ENCODE peak calls at places on chromosomes 13 and 19, in six cellular contexts. F is HT-29; B is GM04504; X is HT1080; H is CD4-positive, alpha-beta T cell; N is GM04503. G is an unnamed sample.

GRCh38 chr13:86946734-86947133 is 724.4 kb upstream of the SLITRK5 start:
- DNase-seq in F (no peak), B (no peak), X (peak; percentile 8), H (no peak), N (no peak), G (no peak)

GRCh38 chr13:50340566-50341287 is 325.5 kb downstream of the KCNRG start:
- DNase-seq in F (no peak), B (no peak), X (no peak), H (no peak), N (no peak), G (no peak)

GRCh38 chr19:45469835-45470146 is 2.0 kb downstream of the FOSB start:
- DNase-seq in F (no peak), B (no peak), X (no peak), H (no peak), N (no peak), G (no peak)

GRCh38 chr19:49574206-49574755 is 6.1 kb downstream of the NOSIP start:
- DNase-seq in F (no peak), B (no peak), X (no peak), H (no peak), N (no peak), G (no peak)

GRCh38 chr19:16198363-16198636 is 589 bp downstream of the AP1M1 start:
- DNase-seq in F (no peak), B (no peak), X (no peak), H (no peak), N (no peak), G (no peak)

GRCh38 chr19:8331263-8331840 is 10.1 kb downstream of the RPS28 start:
- DNase-seq in F (no peak), B (no peak), X (no peak), H (no peak), N (no peak), G (no peak)

GRCh38 chr13:48094404-48094780 is 512 bp downstream of the MED4 start:
- DNase-seq in F (peak; percentile 39), B (no peak), X (no peak), H (no peak), N (no peak), G (no peak)

GRCh38 chr19:28607066-28607583 is 605.8 kb downstream of the UQCRFS1 start:
- DNase-seq in F (no peak), B (no peak), X (no peak), H (no peak), N (no peak), G (no peak)

GRCh38 chr19:13896227-13896626 is 9.7 kb downstream of the BRME1 start:
- DNase-seq in F (no peak), B (no peak), X (no peak), H (no peak), N (no peak), G (no peak)

GRCh38 chr19:11887247-11887617 is 350 bp upstream of the ZNF69 start:
- DNase-seq in F (no peak), B (no peak), X (no peak), H (no peak), N (no peak), G (no peak)

GRCh38 chr13:62583466-62583865 is 1167.8 kb upstream of the PCDH20 start:
- DNase-seq in F (no peak), B (no peak), X (no peak), H (no peak), N (no peak), G (no peak)

GRCh38 chr19:53019684-53020083 is 6.0 kb downstream of the ERVV-1 start:
- DNase-seq in F (peak; percentile 16), B (no peak), X (no peak), H (no peak), N (no peak), G (peak; percentile 9)

GRCh38 chr19:38055655-38056521 is 148.9 kb downstream of the SIPA1L3 start:
- DNase-seq in F (no peak), B (no peak), X (no peak), H (no peak), N (no peak), G (no peak)

GRCh38 chr19:7975037-7975436 is 30.4 kb downstream of the ELAVL1 start:
- DNase-seq in F (no peak), B (no peak), X (no peak), H (no peak), N (no peak), G (no peak)

GRCh38 chr13:101291216-101291615 is 125.1 kb downstream of the NALCN start:
- DNase-seq in F (no peak), B (no peak), X (no peak), H (no peak), N (no peak), G (no peak)

GRCh38 chr13:97223711-97224461 is 1.8 kb downstream of the MBNL2 start:
- DNase-seq in F (peak; percentile 95), B (peak; percentile 75), X (peak; percentile 83), H (no peak), N (peak; percentile 76), G (peak; percentile 64)

GRCh38 chr13:75473472-75473871 is 8.5 kb downstream of the TBC1D4 start:
- DNase-seq in F (no peak), B (no peak), X (no peak), H (no peak), N (no peak), G (no peak)

GRCh38 chr13:40352385-40352778 is 314.1 kb downstream of the FOXO1 start:
- DNase-seq in F (no peak), B (no peak), X (no peak), H (no peak), N (no peak), G (no peak)

GRCh38 chr19:44356383-44357111 is at the start of gene ZNF112:
- DNase-seq in F (peak; percentile 98), B (peak; percentile 78), X (peak; percentile 97), H (no peak), N (peak; percentile 73), G (peak; percentile 96)

GRCh38 chr19:14472202-14472961 is 2.8 kb downstream of the PTGER1 start:
- DNase-seq in F (peak; percentile 55), B (no peak), X (no peak), H (peak; percentile 81), N (no peak), G (peak; percentile 70)

GRCh38 chr19:16566161-16566560 is 6.1 kb downstream of the SLC35E1 start:
- DNase-seq in F (no peak), B (no peak), X (no peak), H (peak; percentile 76), N (no peak), G (peak; percentile 55)

GRCh38 chr13:40984670-40985366 is 34.3 kb downstream of the ELF1 start:
- DNase-seq in F (no peak), B (no peak), X (no peak), H (no peak), N (no peak), G (no peak)

GRCh38 chr19:4358709-4359626 is 15.6 kb downstream of the MPND start:
- DNase-seq in F (no peak), B (no peak), X (no peak), H (no peak), N (no peak), G (no peak)

GRCh38 chr19:1158885-1159448 is 15.1 kb downstream of the SBNO2 start:
- DNase-seq in F (no peak), B (no peak), X (no peak), H (no peak), N (no peak), G (no peak)

GRCh38 chr13:106466691-106467405 is 68.6 kb downstream of the EFNB2 start:
- DNase-seq in F (no peak), B (no peak), X (no peak), H (no peak), N (no peak), G (no peak)

GRCh38 chr19:4172861-4173473 is 9.4 kb downstream of the SIRT6 start:
- DNase-seq in F (peak; percentile 48), B (no peak), X (no peak), H (peak; percentile 55), N (no peak), G (peak; percentile 64)

GRCh38 chr13:114077121-114077937 is 55.1 kb downstream of the RASA3 start:
- DNase-seq in F (no peak), B (no peak), X (no peak), H (no peak), N (no peak), G (no peak)

GRCh38 chr19:39246951-39247669 is 1.5 kb downstream of the IFNL4 start:
- DNase-seq in F (no peak), B (no peak), X (no peak), H (no peak), N (no peak), G (no peak)

GRCh38 chr19:48571378-48572162 is 19.6 kb downstream of the SULT2B1 start:
- DNase-seq in F (no peak), B (no peak), X (no peak), H (no peak), N (no peak), G (no peak)

GRCh38 chr19:32876919-32877285 is 7.3 kb upstream of the SLC7A9 start:
- DNase-seq in F (peak; percentile 41), B (peak; percentile 34), X (peak; percentile 58), H (no peak), N (peak; percentile 29), G (no peak)

GRCh38 chr19:32875428-32875827 is 5.9 kb upstream of the SLC7A9 start:
- DNase-seq in F (no peak), B (no peak), X (no peak), H (no peak), N (no peak), G (no peak)

GRCh38 chr13:76600086-76600485 is 286.1 kb downstream of the KCTD12 start:
- DNase-seq in F (no peak), B (no peak), X (no peak), H (no peak), N (no peak), G (no peak)

GRCh38 chr13:38641164-38641948 is 45.5 kb upstream of the FREM2 start:
- DNase-seq in F (peak; percentile 25), B (no peak), X (peak; percentile 3), H (no peak), N (no peak), G (no peak)

GRCh38 chr13:94906605-94907004 is 194.3 kb upstream of the SOX21 start:
- DNase-seq in F (no peak), B (no peak), X (no peak), H (no peak), N (no peak), G (no peak)

GRCh38 chr19:29084266-29084665 is 128.7 kb downstream of the UQCRFS1 start:
- DNase-seq in F (peak; percentile 55), B (peak; percentile 2), X (peak; percentile 13), H (no peak), N (no peak), G (peak; percentile 8)

GRCh38 chr13:105603283-105603682 is 932.2 kb downstream of the EFNB2 start:
- DNase-seq in F (no peak), B (no peak), X (no peak), H (no peak), N (no peak), G (no peak)

GRCh38 chr13:23992722-23993438 is 95.6 kb upstream of the C1QTNF9B start:
- DNase-seq in F (no peak), B (no peak), X (no peak), H (no peak), N (no peak), G (no peak)

G was measured in KBM-7.